ENCODE peak calls at places on chromosome 1, in six cellular contexts. One of them, this sample, is unnamed.

GRCh38 chr1:29256979-29257804 is 20.9 kb downstream of the PTPRU start:
- DNase-seq in GM23338: peak
- DNase-seq in HCT116: no peak
- DNase-seq in GM13977: no peak
- DNase-seq in sigmoid colon: peak
- DNase-seq in GM12865: no peak
- DNase-seq in this sample: peak

GRCh38 chr1:216723274-216723780 is at the start of gene ESRRG:
- DNase-seq in GM23338: peak
- DNase-seq in HCT116: no peak
- DNase-seq in GM13977: no peak
- DNase-seq in sigmoid colon: no peak
- DNase-seq in GM12865: no peak
- DNase-seq in this sample: no peak

GRCh38 chr1:96388421-96389310 is 332.9 kb upstream of the PTBP2 start:
- DNase-seq in GM23338: no peak
- DNase-seq in HCT116: no peak
- DNase-seq in GM13977: no peak
- DNase-seq in sigmoid colon: no peak
- DNase-seq in GM12865: no peak
- DNase-seq in this sample: no peak

GRCh38 chr1:154325583-154326545 is 539 bp downstream of the ATP8B2 start:
- DNase-seq in GM23338: peak
- DNase-seq in HCT116: peak
- DNase-seq in GM13977: peak
- DNase-seq in sigmoid colon: peak
- DNase-seq in GM12865: peak
- DNase-seq in this sample: no peak

GRCh38 chr1:59071289-59071688 is 225.6 kb upstream of the FGGY start:
- DNase-seq in GM23338: no peak
- DNase-seq in HCT116: no peak
- DNase-seq in GM13977: no peak
- DNase-seq in sigmoid colon: no peak
- DNase-seq in GM12865: peak
- DNase-seq in this sample: no peak

GRCh38 chr1:1982379-1983232 is 21.0 kb downstream of the CFAP74 start:
- DNase-seq in GM23338: no peak
- DNase-seq in HCT116: no peak
- DNase-seq in GM13977: no peak
- DNase-seq in sigmoid colon: no peak
- DNase-seq in GM12865: no peak
- DNase-seq in this sample: no peak

GRCh38 chr1:183025782-183026774 is 2.9 kb downstream of the LAMC1 start:
- DNase-seq in GM23338: no peak
- DNase-seq in HCT116: no peak
- DNase-seq in GM13977: peak
- DNase-seq in sigmoid colon: no peak
- DNase-seq in GM12865: peak
- DNase-seq in this sample: no peak

GRCh38 chr1:153510984-153511410 is 24.8 kb downstream of the S100A6 start:
- DNase-seq in GM23338: peak
- DNase-seq in HCT116: peak
- DNase-seq in GM13977: peak
- DNase-seq in sigmoid colon: peak
- DNase-seq in GM12865: peak
- DNase-seq in this sample: no peak

GRCh38 chr1:40697436-40697835 is 5.9 kb downstream of the NFYC start:
- DNase-seq in GM23338: no peak
- DNase-seq in HCT116: no peak
- DNase-seq in GM13977: no peak
- DNase-seq in sigmoid colon: no peak
- DNase-seq in GM12865: no peak
- DNase-seq in this sample: no peak

GRCh38 chr1:156276966-156277381 is 5.7 kb downstream of the SMG5 start:
- DNase-seq in GM23338: no peak
- DNase-seq in HCT116: no peak
- DNase-seq in GM13977: no peak
- DNase-seq in sigmoid colon: no peak
- DNase-seq in GM12865: no peak
- DNase-seq in this sample: peak

GRCh38 chr1:241323510-241323909 is 33.5 kb downstream of the RGS7 start:
- DNase-seq in GM23338: peak
- DNase-seq in HCT116: no peak
- DNase-seq in GM13977: peak
- DNase-seq in sigmoid colon: no peak
- DNase-seq in GM12865: peak
- DNase-seq in this sample: no peak

GRCh38 chr1:234601217-234602017 is 8.6 kb downstream of the IRF2BP2 start:
- DNase-seq in GM23338: peak
- DNase-seq in HCT116: no peak
- DNase-seq in GM13977: peak
- DNase-seq in sigmoid colon: no peak
- DNase-seq in GM12865: no peak
- DNase-seq in this sample: no peak

GRCh38 chr1:9249534-9250335 is 15.2 kb downstream of the H6PD start:
- DNase-seq in GM23338: peak
- DNase-seq in HCT116: no peak
- DNase-seq in GM13977: peak
- DNase-seq in sigmoid colon: no peak
- DNase-seq in GM12865: peak
- DNase-seq in this sample: no peak

GRCh38 chr1:114289321-114289720 is 135.7 kb upstream of the SYT6 start:
- DNase-seq in GM23338: no peak
- DNase-seq in HCT116: no peak
- DNase-seq in GM13977: no peak
- DNase-seq in sigmoid colon: no peak
- DNase-seq in GM12865: no peak
- DNase-seq in this sample: no peak

GRCh38 chr1:42319871-42320484 is 15.1 kb downstream of the FOXJ3 start:
- DNase-seq in GM23338: no peak
- DNase-seq in HCT116: no peak
- DNase-seq in GM13977: no peak
- DNase-seq in sigmoid colon: no peak
- DNase-seq in GM12865: no peak
- DNase-seq in this sample: no peak

GRCh38 chr1:54273092-54273836 is 73.3 kb downstream of the MRPL37 start:
- DNase-seq in GM23338: peak
- DNase-seq in HCT116: no peak
- DNase-seq in GM13977: no peak
- DNase-seq in sigmoid colon: peak
- DNase-seq in GM12865: peak
- DNase-seq in this sample: no peak

GRCh38 chr1:228238007-228238406 is 30.2 kb downstream of the OBSCN start:
- DNase-seq in GM23338: no peak
- DNase-seq in HCT116: no peak
- DNase-seq in GM13977: no peak
- DNase-seq in sigmoid colon: no peak
- DNase-seq in GM12865: no peak
- DNase-seq in this sample: no peak

GRCh38 chr1:228233136-228233535 is 25.3 kb downstream of the OBSCN start:
- DNase-seq in GM23338: no peak
- DNase-seq in HCT116: no peak
- DNase-seq in GM13977: no peak
- DNase-seq in sigmoid colon: no peak
- DNase-seq in GM12865: no peak
- DNase-seq in this sample: no peak

GRCh38 chr1:228238461-228238860 is 30.6 kb downstream of the OBSCN start:
- DNase-seq in GM23338: no peak
- DNase-seq in HCT116: no peak
- DNase-seq in GM13977: no peak
- DNase-seq in sigmoid colon: no peak
- DNase-seq in GM12865: no peak
- DNase-seq in this sample: no peak

GRCh38 chr1:228240411-228241240 is 32.8 kb downstream of the OBSCN start:
- DNase-seq in GM23338: no peak
- DNase-seq in HCT116: no peak
- DNase-seq in GM13977: no peak
- DNase-seq in sigmoid colon: no peak
- DNase-seq in GM12865: no peak
- DNase-seq in this sample: no peak

DNA sequence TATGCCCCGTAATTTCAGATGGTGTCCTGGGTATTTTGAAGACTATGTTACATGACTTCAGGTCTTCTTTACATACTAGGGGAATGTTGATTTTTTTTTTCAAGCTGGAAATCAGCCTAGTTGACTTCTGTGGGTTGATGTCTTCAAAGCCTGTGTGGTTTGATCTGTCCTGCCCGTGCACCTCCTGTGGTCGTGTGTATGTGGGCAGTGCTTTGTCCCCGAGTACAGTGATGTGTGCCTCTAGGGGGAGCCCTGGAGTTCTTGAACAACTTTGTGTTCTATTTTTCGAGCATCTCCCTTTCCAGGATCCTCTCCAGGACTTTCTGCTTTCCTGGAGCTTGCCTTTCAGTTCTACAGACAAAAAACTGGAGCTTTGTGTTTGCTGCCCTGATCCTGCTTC is 28.9 kb downstream of the OBSCN start:
- DNase-seq in GM23338: peak
- DNase-seq in HCT116: peak
- DNase-seq in GM13977: no peak
- DNase-seq in sigmoid colon: no peak
- DNase-seq in GM12865: peak
- DNase-seq in this sample: no peak
- TF ChIP-seq CTCF in GM23338: peak
- TF ChIP-seq CTCF in HCT116: peak
- TF ChIP-seq CTCF in GM13977: peak
- TF ChIP-seq CTCF in sigmoid colon: no peak
- TF ChIP-seq CTCF in GM12865: peak
- TF ChIP-seq CTCF in this sample: peak

DNA sequence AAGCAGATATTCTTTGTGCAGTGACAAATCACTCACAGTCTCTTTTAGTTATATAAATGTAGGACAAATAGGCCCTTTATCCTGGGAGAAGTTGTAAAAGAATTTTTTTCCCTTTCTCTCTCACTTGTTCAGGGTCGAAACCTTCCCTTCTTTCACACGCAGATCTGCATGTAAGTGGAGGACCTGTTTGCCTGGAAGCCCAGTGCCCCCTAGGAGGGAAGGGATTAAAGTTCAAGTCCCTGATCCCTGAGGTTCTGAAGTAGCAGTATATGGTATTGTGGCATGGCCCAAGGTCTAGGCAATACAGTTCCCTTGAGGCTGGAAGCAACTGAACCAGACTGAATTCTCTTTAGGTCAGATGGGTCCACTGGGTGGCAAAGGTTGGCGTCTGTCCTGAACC is 48.6 kb upstream of the PTGFRN start:
- DNase-seq in GM23338: no peak
- DNase-seq in HCT116: no peak
- DNase-seq in GM13977: no peak
- DNase-seq in sigmoid colon: no peak
- DNase-seq in GM12865: no peak
- DNase-seq in this sample: no peak
- TF ChIP-seq CTCF in GM23338: peak
- TF ChIP-seq CTCF in HCT116: no peak
- TF ChIP-seq CTCF in GM13977: no peak
- TF ChIP-seq CTCF in sigmoid colon: no peak
- TF ChIP-seq CTCF in GM12865: no peak
- TF ChIP-seq CTCF in this sample: no peak

DNA sequence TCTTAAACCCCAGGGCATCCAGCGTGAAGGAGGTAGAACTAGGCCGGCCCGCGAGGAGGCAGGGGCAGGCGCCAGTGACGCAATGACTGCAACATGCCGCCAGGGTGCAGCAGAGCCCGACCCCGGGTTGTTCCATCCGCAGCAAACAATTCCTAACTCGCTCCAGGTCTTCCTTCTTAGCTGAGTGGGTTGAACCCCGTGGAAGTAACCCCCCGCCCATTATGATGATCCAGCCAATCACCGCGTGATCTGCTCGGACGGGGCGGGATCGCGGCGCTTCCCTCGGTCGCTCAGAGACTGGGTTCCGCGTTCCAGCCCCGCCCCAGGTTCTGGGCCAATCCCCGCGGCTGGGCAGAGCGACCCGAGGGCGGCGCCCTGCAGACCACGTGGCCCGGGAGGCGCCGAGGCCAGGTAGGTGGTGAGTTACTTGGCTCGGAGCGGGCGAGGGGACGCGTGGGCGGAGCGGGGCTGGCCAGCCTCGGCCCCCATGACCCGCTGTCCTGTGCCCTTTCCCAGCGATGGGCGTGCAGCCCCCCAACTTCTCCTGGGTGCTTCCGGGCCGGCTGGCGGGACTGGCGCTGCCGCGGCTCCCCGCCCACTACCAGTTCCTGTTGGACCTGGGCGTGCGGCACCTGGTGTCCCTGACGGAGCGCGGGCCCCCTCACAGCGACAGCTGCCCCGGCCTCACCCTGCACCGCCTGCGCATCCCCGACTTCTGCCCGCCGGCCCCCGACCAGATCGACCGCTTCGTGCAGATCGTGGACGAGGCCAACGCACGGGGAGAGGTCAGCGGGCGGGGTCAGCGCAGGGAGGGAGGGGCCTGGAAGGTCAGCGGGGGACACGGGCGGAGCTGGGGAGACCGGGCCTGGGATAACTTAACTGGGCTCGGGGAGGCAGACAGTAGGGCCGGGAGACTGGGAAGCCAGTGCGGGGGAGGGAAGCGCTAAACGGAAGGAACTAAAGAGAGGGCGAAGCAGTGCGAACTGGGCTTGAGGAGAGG is at the start of gene DUSP23:
- DNase-seq in GM23338: peak
- DNase-seq in HCT116: peak
- DNase-seq in GM13977: peak
- DNase-seq in sigmoid colon: peak
- DNase-seq in GM12865: peak
- DNase-seq in this sample: peak
- TF ChIP-seq CTCF in GM23338: peak
- TF ChIP-seq CTCF in HCT116: peak
- TF ChIP-seq CTCF in GM13977: peak
- TF ChIP-seq CTCF in sigmoid colon: peak
- TF ChIP-seq CTCF in GM12865: peak
- TF ChIP-seq CTCF in this sample: peak

DNA sequence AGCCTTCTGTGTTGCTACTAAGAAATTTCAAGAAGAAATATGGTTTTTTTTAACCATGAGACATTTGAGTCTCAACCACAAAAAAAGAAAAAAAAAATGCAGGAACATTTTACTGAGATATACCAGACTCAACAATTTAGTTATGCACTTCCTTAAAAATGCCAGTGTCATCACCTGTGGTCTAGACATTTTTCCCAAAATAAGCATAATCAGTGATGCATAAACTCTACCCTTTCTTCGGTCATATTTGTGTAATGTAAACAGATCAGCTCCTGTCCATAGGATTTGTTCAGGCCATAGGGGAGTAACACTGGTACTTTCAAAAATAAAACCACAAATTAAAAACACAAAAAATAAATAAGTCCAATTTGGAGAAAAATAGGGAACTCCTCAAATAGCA is 122.6 kb upstream of the TNFSF4 start:
- DNase-seq in GM23338: no peak
- DNase-seq in HCT116: no peak
- DNase-seq in GM13977: no peak
- DNase-seq in sigmoid colon: no peak
- DNase-seq in GM12865: no peak
- DNase-seq in this sample: no peak
- TF ChIP-seq CTCF in GM23338: no peak
- TF ChIP-seq CTCF in HCT116: no peak
- TF ChIP-seq CTCF in GM13977: no peak
- TF ChIP-seq CTCF in sigmoid colon: no peak
- TF ChIP-seq CTCF in GM12865: no peak
- TF ChIP-seq CTCF in this sample: no peak

This sample was measured in chondrocyte.